ENCODE peak calls at places on chromosomes 13 and 19, in seven cellular contexts. W, T, Z, G, L, F and J are unnamed samples.

GRCh38 chr19:50214699-50215543 is 11.5 kb downstream of the MYH14 start:
- DNase-seq in W (peak), T (no peak), Z (no peak), G (no peak), L (no peak), F (no peak), J (no peak)

GRCh38 chr13:26628706-26629105 is 71.2 kb downstream of the WASF3 start:
- DNase-seq in W (no peak), T (peak), Z (no peak), G (peak), L (no peak), F (peak), J (no peak)

GRCh38 chr19:30596813-30597399 is 224.7 kb downstream of the ZNF536 start:
- DNase-seq in W (no peak), T (no peak), Z (no peak), G (no peak), L (no peak), F (no peak), J (no peak)

GRCh38 chr19:14672043-14672872 is 2.4 kb downstream of the ADGRE3 start:
- DNase-seq in W (no peak), T (no peak), Z (no peak), G (peak), L (no peak), F (no peak), J (peak)

GRCh38 chr19:4597975-4598671 is 38.6 kb upstream of the SEMA6B start:
- DNase-seq in W (no peak), T (peak), Z (no peak), G (peak), L (no peak), F (peak), J (peak)

GRCh38 chr13:45119469-45119989 is 781 bp upstream of the GTF2F2 start:
- DNase-seq in W (no peak), T (peak), Z (peak), G (peak), L (peak), F (no peak), J (peak)

GRCh38 chr13:41079725-41080124 is 18.4 kb downstream of the WBP4 start:
- DNase-seq in W (no peak), T (no peak), Z (no peak), G (no peak), L (no peak), F (no peak), J (no peak)

GRCh38 chr13:85586422-85586831 is 212.8 kb downstream of the SLITRK6 start:
- DNase-seq in W (no peak), T (peak), Z (peak), G (no peak), L (no peak), F (peak), J (no peak)

GRCh38 chr19:36679455-36679854 is 8.0 kb upstream of the ZNF567 start:
- DNase-seq in W (no peak), T (no peak), Z (no peak), G (no peak), L (no peak), F (no peak), J (no peak)

GRCh38 chr19:1040476-1041271 is 767 bp downstream of the ABCA7 start:
- DNase-seq in W (peak), T (peak), Z (peak), G (peak), L (peak), F (peak), J (peak)

GRCh38 chr19:10748924-10749434 is 31.1 kb downstream of the DNM2 start:
- DNase-seq in W (peak), T (peak), Z (no peak), G (no peak), L (no peak), F (peak), J (no peak)

GRCh38 chr19:28468701-28469459 is 744.1 kb downstream of the UQCRFS1 start:
- DNase-seq in W (peak), T (peak), Z (peak), G (no peak), L (no peak), F (no peak), J (no peak)

GRCh38 chr13:78680611-78681010 is 21.7 kb upstream of the OBI1 start:
- DNase-seq in W (no peak), T (no peak), Z (no peak), G (no peak), L (no peak), F (no peak), J (no peak)

GRCh38 chr13:27161423-27161822 is 10.2 kb downstream of the USP12 start:
- DNase-seq in W (no peak), T (no peak), Z (no peak), G (no peak), L (no peak), F (no peak), J (no peak)

GRCh38 chr19:35090160-35090794 is 25.3 kb upstream of the FXYD3 start:
- DNase-seq in W (peak), T (peak), Z (no peak), G (peak), L (peak), F (peak), J (no peak)

GRCh38 chr19:58559275-58560006 is 1.0 kb upstream of the UBE2M start:
- DNase-seq in W (peak), T (peak), Z (peak), G (peak), L (peak), F (peak), J (no peak)

GRCh38 chr19:40560092-40560507 is 16.6 kb upstream of the SHKBP1 start:
- DNase-seq in W (no peak), T (no peak), Z (no peak), G (no peak), L (no peak), F (no peak), J (no peak)

GRCh38 chr13:57740719-57741118 is 109.2 kb downstream of the PCDH17 start:
- DNase-seq in W (no peak), T (no peak), Z (peak), G (no peak), L (no peak), F (no peak), J (no peak)

GRCh38 chr19:41792513-41793413 is 3.6 kb upstream of the CEACAM3 start:
- DNase-seq in W (peak), T (peak), Z (no peak), G (peak), L (no peak), F (peak), J (peak)

GRCh38 chr13:24745861-24746617 is 17.9 kb upstream of the RNF17 start:
- DNase-seq in W (no peak), T (no peak), Z (no peak), G (no peak), L (no peak), F (no peak), J (no peak)

GRCh38 chr13:24744247-24744646 is 19.7 kb upstream of the RNF17 start:
- DNase-seq in W (no peak), T (no peak), Z (no peak), G (no peak), L (no peak), F (no peak), J (no peak)

GRCh38 chr13:24747248-24748151 is 16.5 kb upstream of the RNF17 start:
- DNase-seq in W (no peak), T (no peak), Z (no peak), G (no peak), L (no peak), F (peak), J (no peak)

GRCh38 chr13:24745516-24745860 is 18.5 kb upstream of the RNF17 start:
- DNase-seq in W (no peak), T (no peak), Z (no peak), G (no peak), L (no peak), F (no peak), J (no peak)

GRCh38 chr13:24746618-24747247 is 17.2 kb upstream of the RNF17 start:
- DNase-seq in W (no peak), T (no peak), Z (no peak), G (no peak), L (no peak), F (peak), J (no peak)
- H3K4me3 ChIP-seq in W (no peak), T (peak), Z (peak), G (no peak), L (no peak), F (peak), J (no peak)

GRCh38 chr13:109782823-109783411 is 3.5 kb downstream of the IRS2 start:
- DNase-seq in W (no peak), T (no peak), Z (no peak), G (no peak), L (no peak), F (no peak), J (no peak)

GRCh38 chr13:109785141-109785891 is 1.1 kb downstream of the IRS2 start:
- DNase-seq in W (peak), T (peak), Z (no peak), G (no peak), L (peak), F (peak), J (no peak)

GRCh38 chr13:109783447-109783814 is 3.0 kb downstream of the IRS2 start:
- DNase-seq in W (no peak), T (no peak), Z (no peak), G (no peak), L (peak), F (no peak), J (peak)

GRCh38 chr13:109784590-109785140 is 1.7 kb downstream of the IRS2 start:
- DNase-seq in W (peak), T (peak), Z (no peak), G (no peak), L (peak), F (peak), J (peak)

GRCh38 chr13:109783815-109784589 is 2.4 kb downstream of the IRS2 start:
- DNase-seq in W (no peak), T (no peak), Z (no peak), G (no peak), L (peak), F (no peak), J (no peak)
- H3K4me3 ChIP-seq in W (peak), T (peak), Z (peak), G (no peak), L (peak), F (peak), J (no peak)

GRCh38 chr19:45934551-45935230 is 20.1 kb upstream of the NANOS2 start:
- DNase-seq in W (no peak), T (no peak), Z (no peak), G (no peak), L (no peak), F (no peak), J (no peak)

GRCh38 chr19:45939792-45940514 is 25.4 kb upstream of the NANOS2 start:
- DNase-seq in W (no peak), T (no peak), Z (no peak), G (no peak), L (no peak), F (no peak), J (no peak)

GRCh38 chr19:45935267-45935666 is 20.7 kb upstream of the NANOS2 start:
- DNase-seq in W (no peak), T (no peak), Z (no peak), G (no peak), L (no peak), F (no peak), J (no peak)

GRCh38 chr19:45938733-45939319 is 24.2 kb upstream of the NANOS2 start:
- DNase-seq in W (no peak), T (no peak), Z (no peak), G (peak), L (no peak), F (no peak), J (no peak)

DNA sequence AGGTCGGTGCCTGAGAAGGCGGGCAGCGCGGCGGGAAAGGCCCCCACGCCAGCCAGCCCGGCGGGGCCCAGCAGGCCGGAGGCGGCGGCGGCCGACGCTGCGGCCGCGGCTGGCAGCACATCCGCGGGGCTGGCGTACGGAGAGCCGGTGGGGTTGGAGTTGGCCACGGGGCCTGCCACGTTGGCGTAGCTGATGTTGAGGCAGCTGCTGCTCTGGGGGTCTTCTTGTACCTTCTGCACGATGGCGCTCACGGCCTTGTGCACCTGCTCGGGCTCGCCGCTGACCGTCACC is 25.9 kb upstream of the NANOS2 start:
- DNase-seq in W (no peak), T (no peak), Z (no peak), G (no peak), L (no peak), F (no peak), J (no peak)
- H3K4me3 ChIP-seq in W (no peak), T (no peak), Z (no peak), G (no peak), L (no peak), F (no peak), J (no peak)

DNA sequence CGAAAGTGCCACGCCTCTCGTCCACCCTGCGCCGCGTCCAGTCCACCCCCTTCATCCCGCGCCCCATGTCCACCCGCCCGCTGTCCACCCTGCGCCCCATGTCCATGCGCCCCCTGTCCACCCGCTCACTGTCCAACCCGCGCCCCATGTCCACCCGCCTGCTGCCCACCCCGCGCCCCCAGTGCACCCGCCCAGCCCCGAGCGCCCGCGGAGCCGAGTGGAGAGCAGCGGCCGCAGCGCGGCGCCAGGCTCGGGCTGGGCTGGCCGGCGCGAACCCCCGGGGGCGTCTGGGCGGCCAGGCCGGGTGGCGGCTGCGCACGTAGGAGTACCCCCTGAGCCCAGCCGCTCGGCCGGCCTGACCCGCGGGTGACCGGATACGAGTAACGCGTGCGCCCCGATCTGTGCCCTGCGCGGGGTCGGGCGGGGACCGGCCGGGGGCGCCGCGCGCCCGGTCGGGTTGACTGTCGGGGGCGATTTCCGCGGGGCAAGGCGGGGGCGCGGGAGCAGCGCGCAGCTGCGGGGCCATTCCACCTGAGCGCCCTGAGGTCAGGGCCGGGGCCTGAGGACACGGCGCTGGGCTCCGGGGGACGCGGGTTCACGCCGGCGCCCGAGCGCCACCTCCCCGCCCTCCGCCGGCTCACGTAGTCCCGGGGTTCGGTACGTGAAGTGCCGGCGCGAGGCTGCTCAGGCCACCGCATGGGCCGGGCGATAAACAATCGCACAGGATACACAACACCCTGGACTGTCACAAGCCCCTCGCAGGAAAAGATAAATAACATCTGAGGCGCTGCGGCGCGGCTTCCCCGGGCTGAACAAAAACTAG is 37.5 kb upstream of the FLT1 start:
- DNase-seq in W (no peak), T (no peak), Z (no peak), G (no peak), L (no peak), F (no peak), J (no peak)
- H3K4me3 ChIP-seq in W (no peak), T (peak), Z (peak), G (no peak), L (peak), F (peak), J (no peak)

GRCh38 chr13:74144269-74144668 is 10.1 kb upstream of the KLF12 start:
- DNase-seq in W (no peak), T (no peak), Z (no peak), G (no peak), L (no peak), F (no peak), J (no peak)

GRCh38 chr13:74145249-74145970 is 11.2 kb upstream of the KLF12 start:
- DNase-seq in W (no peak), T (peak), Z (no peak), G (no peak), L (no peak), F (no peak), J (no peak)

GRCh38 chr13:74142257-74142656 is 8.1 kb upstream of the KLF12 start:
- DNase-seq in W (no peak), T (no peak), Z (no peak), G (peak), L (no peak), F (no peak), J (no peak)
- H3K4me3 ChIP-seq in W (no peak), T (no peak), Z (no peak), G (peak), L (no peak), F (no peak), J (no peak)

GRCh38 chr19:47330466-47330869 is 1.5 kb upstream of the C5AR2 start:
- DNase-seq in W (no peak), T (peak), Z (peak), G (no peak), L (no peak), F (no peak), J (no peak)
- H3K4me3 ChIP-seq in W (no peak), T (no peak), Z (no peak), G (no peak), L (no peak), F (no peak), J (no peak)

GRCh38 chr19:6067975-6068374 is 42.3 kb downstream of the RFX2 start:
- DNase-seq in W (peak), T (no peak), Z (no peak), G (no peak), L (no peak), F (no peak), J (no peak)

GRCh38 chr19:6064703-6065073 is 45.6 kb downstream of the RFX2 start:
- DNase-seq in W (no peak), T (no peak), Z (no peak), G (no peak), L (no peak), F (no peak), J (no peak)

GRCh38 chr19:6064016-6064702 is 46.1 kb downstream of the RFX2 start:
- DNase-seq in W (peak), T (no peak), Z (no peak), G (no peak), L (no peak), F (peak), J (no peak)

GRCh38 chr19:6066661-6067646 is 43.3 kb downstream of the RFX2 start:
- DNase-seq in W (peak), T (peak), Z (no peak), G (no peak), L (peak), F (peak), J (peak)

DNA sequence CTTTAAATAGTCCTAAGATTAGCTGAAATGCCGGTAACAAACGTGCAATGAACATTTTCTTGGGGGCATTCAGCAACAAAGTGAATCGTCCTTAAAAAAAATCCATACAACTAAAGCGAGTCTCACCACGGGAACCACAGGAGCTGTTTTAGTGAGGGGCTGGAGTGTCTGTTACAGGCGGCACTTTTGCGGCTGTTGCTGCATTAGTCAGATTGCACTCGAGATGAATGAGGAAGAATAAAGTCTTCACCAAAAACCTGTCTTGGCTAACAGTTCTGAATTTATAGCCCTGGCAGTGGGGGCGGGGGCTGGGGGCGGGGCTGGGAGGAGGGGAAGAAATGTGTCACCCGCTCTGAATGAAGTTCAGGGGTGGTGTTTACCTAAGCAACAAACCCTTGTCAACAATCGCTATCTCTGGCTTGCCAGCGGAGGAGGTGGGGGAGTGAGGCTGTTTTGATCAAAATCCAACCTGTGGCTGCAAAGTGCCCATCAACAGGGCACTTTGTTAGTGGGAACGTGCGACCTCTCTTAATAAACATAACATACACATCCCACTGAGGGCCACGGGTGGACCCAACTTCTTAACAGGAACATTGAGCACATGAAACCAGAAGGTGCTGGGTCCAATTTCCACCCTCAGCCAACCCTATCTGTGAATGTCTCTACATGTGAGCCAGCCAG is 44.5 kb downstream of the RFX2 start:
- DNase-seq in W (peak), T (no peak), Z (no peak), G (no peak), L (no peak), F (peak), J (peak)
- H3K4me3 ChIP-seq in W (no peak), T (no peak), Z (no peak), G (no peak), L (no peak), F (peak), J (no peak)

DNA sequence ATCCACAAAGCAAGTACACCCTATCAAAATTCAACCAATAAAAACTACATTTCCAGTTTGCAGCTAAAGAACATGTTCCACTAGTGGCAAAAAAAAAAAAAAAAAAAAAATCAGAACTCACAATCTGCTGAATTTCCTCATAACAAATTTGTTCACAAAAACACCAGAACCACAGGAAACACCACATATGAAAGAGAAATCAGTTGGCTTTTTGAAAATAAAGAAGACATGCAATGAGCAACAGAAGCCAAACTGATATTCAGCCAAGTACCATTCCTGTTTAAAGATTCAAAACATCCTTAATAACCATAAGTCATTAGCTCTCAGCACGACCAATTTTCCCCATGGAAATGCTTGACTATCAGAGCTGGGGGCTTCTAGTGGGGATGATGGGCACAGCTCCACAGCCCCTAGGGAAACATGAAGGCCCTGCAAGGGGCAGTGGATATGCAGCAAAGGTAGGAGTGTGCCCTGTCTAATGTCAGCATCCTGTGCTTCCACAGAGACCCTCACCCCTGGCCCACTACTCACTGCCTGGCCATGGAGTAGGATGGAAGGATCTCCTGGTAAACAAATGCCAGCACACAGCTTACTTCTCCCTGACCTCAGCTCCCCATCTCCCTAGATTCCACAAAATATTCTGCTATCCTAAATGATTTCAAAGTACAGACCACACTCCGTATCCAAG is 74.0 kb upstream of the DOCK9 start:
- DNase-seq in W (no peak), T (no peak), Z (no peak), G (no peak), L (no peak), F (no peak), J (no peak)
- H3K4me3 ChIP-seq in W (no peak), T (no peak), Z (no peak), G (no peak), L (no peak), F (no peak), J (peak)